ENCODE peak calls at places on chromosomes 12 and 14, in seven cellular contexts. M, B, U, C, I, A and L are unnamed samples.
A peak's percentile ranks its signal among the peaks of the same experiment; 100 is the strongest.

GRCh38 chr12:76180401-76181277 is 96.2 kb upstream of the NAP1L1 start:
- DNase-seq in M (no peak), B (no peak), U (no peak), C (no peak), I (no peak), A (no peak), L (no peak)

GRCh38 chr14:101624579-101624978 is 63.3 kb downstream of the DIO3 start:
- DNase-seq in M (no peak), B (no peak), U (no peak), C (no peak), I (no peak), A (peak; percentile 2), L (no peak)

GRCh38 chr12:106682594-106683234 is 91.8 kb upstream of the RIC8B start:
- DNase-seq in M (no peak), B (peak; percentile 24), U (no peak), C (no peak), I (no peak), A (peak; percentile 75), L (no peak)

GRCh38 chr14:66070542-66071319 is 415.4 kb upstream of the CCDC196 start:
- DNase-seq in M (peak; percentile 13), B (no peak), U (peak; percentile 45), C (no peak), I (peak; percentile 56), A (peak; percentile 44), L (peak; percentile 48)

GRCh38 chr12:106301611-106302321 is 767 bp upstream of the TCP11L2 start:
- DNase-seq in M (peak; percentile 33), B (no peak), U (peak; percentile 91), C (no peak), I (peak; percentile 71), A (peak; percentile 57), L (peak; percentile 34)

GRCh38 chr14:73591690-73592448 is at the start of gene ACOT4:
- DNase-seq in M (peak; percentile 29), B (peak; percentile 10), U (peak; percentile 35), C (no peak), I (peak; percentile 27), A (peak; percentile 55), L (peak; percentile 32)

GRCh38 chr12:98744692-98745091 is 99.6 kb downstream of the APAF1 start:
- DNase-seq in M (no peak), B (no peak), U (no peak), C (no peak), I (no peak), A (peak; percentile 38), L (no peak)

GRCh38 chr12:29316772-29317171 is 64.2 kb downstream of the ERGIC2 start:
- DNase-seq in M (no peak), B (no peak), U (no peak), C (no peak), I (no peak), A (peak; percentile 47), L (no peak)

GRCh38 chr12:111045941-111046340 is 125.6 kb upstream of the MYL2 start:
- DNase-seq in M (no peak), B (no peak), U (no peak), C (no peak), I (no peak), A (no peak), L (no peak)